ENCODE peak calls at places on chromosomes 11 and 22, in six cellular contexts. A, H, R, M, C and K are unnamed samples.

GRCh38 chr11:67276821-67277230 is 10.6 kb downstream of the GRK2 start:
- DNase-seq in C (no peak), R (no peak), A (peak; percentile 45), H (no peak), M (no peak), K (peak; percentile 71)

GRCh38 chr11:114160884-114161283 is 101.4 kb downstream of the ZBTB16 start:
- DNase-seq in H (no peak), R (no peak), M (no peak), C (no peak), A (no peak), K (no peak)

GRCh38 chr11:3095712-3096361 is 38.6 kb upstream of the CARS1 start:
- DNase-seq in C (no peak), H (no peak), M (no peak), R (peak; percentile 28), A (peak; percentile 91), K (no peak)

GRCh38 chr11:126997196-126997595 is 3.4 kb downstream of the KIRREL3 start:
- DNase-seq in H (no peak), R (no peak), A (peak; percentile 23), C (no peak), M (no peak), K (no peak)

GRCh38 chr11:596374-596773 is 19.4 kb downstream of the IRF7 start:
- DNase-seq in A (no peak), R (no peak), H (no peak), C (no peak), M (no peak), K (no peak)

GRCh38 chr11:35200811-35201341 is 61.9 kb downstream of the CD44 start:
- DNase-seq in R (no peak), A (no peak), H (no peak), C (no peak), M (no peak), K (no peak)

GRCh38 chr11:19777032-19777341 is 64.3 kb downstream of the NAV2 start:
- DNase-seq in M (no peak), H (peak; percentile 53), R (peak; percentile 38), A (no peak), C (no peak), K (no peak)

GRCh38 chr11:55970935-55971334 is 1.2 kb upstream of the OR10AG1 start:
- DNase-seq in A (no peak), M (no peak), R (no peak), C (no peak), H (no peak), K (no peak)

GRCh38 chr11:8318536-8318935 is 54.9 kb upstream of the LMO1 start:
- DNase-seq in A (no peak), M (no peak), H (peak; percentile 52), C (no peak), R (no peak), K (peak; percentile 37)

GRCh38 chr22:49667236-49667635 is 160.4 kb downstream of the BRD1 start:
- DNase-seq in H (no peak), R (no peak), A (no peak), M (no peak), C (no peak), K (no peak)

GRCh38 chr22:39577361-39577760 is 6.8 kb downstream of the CACNA1I start:
- DNase-seq in C (no peak), M (no peak), H (no peak), R (no peak), A (no peak), K (no peak)

GRCh38 chr22:24230911-24231656 is 13.8 kb downstream of the GGT5 start:
- DNase-seq in M (no peak), C (no peak), A (no peak), H (peak; percentile 75), R (no peak), K (peak; percentile 47)

GRCh38 chr22:40121463-40121862 is 56.3 kb upstream of the TNRC6B start:
- DNase-seq in H (no peak), M (no peak), A (no peak), C (no peak), R (no peak), K (no peak)

GRCh38 chr11:35367491-35367890 is 51.9 kb downstream of the SLC1A2 start:
- DNase-seq in C (no peak), H (no peak), M (no peak), A (peak; percentile 92), R (no peak), K (no peak)

GRCh38 chr11:70771099-70771885 is 373.0 kb downstream of the CTTN start:
- DNase-seq in M (no peak), R (no peak), C (no peak), A (no peak), H (no peak), K (no peak)

GRCh38 chr11:22491826-22492225 is 133.8 kb downstream of the FANCF start:
- DNase-seq in H (peak; percentile 11), R (no peak), C (no peak), M (no peak), A (peak; percentile 4), K (no peak)

GRCh38 chr11:94272738-94273313 is 31.6 kb upstream of the IZUMO1R start:
- DNase-seq in C (no peak), M (no peak), R (no peak), A (no peak), H (no peak), K (no peak)

GRCh38 chr11:64713781-64714363 is 9.1 kb downstream of the NRXN2 start:
- DNase-seq in C (no peak), M (no peak), A (no peak), R (no peak), H (no peak), K (no peak)

GRCh38 chr11:19673924-19674390 is 38.7 kb upstream of the NAV2 start:
- DNase-seq in H (peak; percentile 44), A (no peak), M (no peak), C (no peak), R (no peak), K (no peak)

GRCh38 chr11:83510530-83511449 is 224.6 kb upstream of the CCDC90B start:
- DNase-seq in C (no peak), M (no peak), H (no peak), A (no peak), R (no peak), K (no peak)

GRCh38 chr11:64745219-64745522 is 1.2 kb upstream of the RASGRP2 start:
- DNase-seq in C (no peak), H (no peak), M (no peak), R (no peak), A (no peak), K (no peak)

GRCh38 chr22:32050678-32051515 is 7.8 kb downstream of the SLC5A1 start:
- DNase-seq in H (peak; percentile 62), R (peak; percentile 40), A (peak; percentile 79), M (peak; percentile 20), C (peak; percentile 63), K (peak; percentile 30)

GRCh38 chr11:118524356-118524755 is 2.9 kb upstream of the TTC36 start:
- DNase-seq in H (no peak), C (no peak), A (no peak), R (no peak), M (no peak), K (no peak)

GRCh38 chr11:100151944-100152343 is 535.1 kb upstream of the ARHGAP42 start:
- DNase-seq in R (no peak), H (no peak), C (no peak), M (no peak), A (no peak), K (no peak)

GRCh38 chr22:16989915-16990314 is 18.1 kb downstream of the GAB4 start:
- DNase-seq in R (no peak), H (no peak), C (no peak), M (no peak), A (no peak), K (no peak)

GRCh38 chr22:16987822-16988221 is 20.2 kb downstream of the GAB4 start:
- DNase-seq in H (no peak), C (no peak), A (no peak), M (no peak), R (no peak), K (no peak)

DNA sequence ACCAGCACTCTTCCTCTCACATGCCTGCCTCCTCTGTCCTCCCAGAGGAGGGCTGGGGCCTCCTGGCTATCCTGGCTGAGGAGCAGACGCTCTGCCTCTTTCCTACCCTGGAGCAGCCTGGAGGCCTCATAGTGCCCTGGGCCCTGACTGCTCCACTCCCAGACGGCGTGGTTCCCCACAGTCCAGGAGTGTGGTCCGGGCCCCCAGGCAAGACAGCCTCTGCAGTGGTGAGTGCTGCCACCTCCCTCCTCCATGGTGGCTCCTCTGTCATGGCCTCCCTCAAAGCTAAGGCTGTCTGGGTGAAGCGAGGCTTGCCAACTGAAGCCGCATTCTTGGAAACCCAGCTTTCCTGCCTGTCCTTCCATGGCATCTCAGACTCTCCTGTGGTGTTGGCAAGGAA is 19.8 kb downstream of the GAB4 start:
- DNase-seq in H (no peak), R (no peak), A (no peak), C (no peak), M (no peak), K (no peak)
- TF ChIP-seq BHLHE40 in H (no peak), R (no peak), A (no peak), C (no peak), M (no peak), K (no peak)

GRCh38 chr22:18996376-18996900 is 60.3 kb upstream of the PRODH start:
- DNase-seq in A (no peak), C (no peak), R (no peak), M (no peak), H (no peak), K (no peak)

GRCh38 chr22:18998998-18999397 is 62.9 kb upstream of the PRODH start:
- DNase-seq in H (peak; percentile 40), R (no peak), A (no peak), C (no peak), M (no peak), K (peak; percentile 94)

GRCh38 chr22:18999416-18999815 is 63.3 kb upstream of the PRODH start:
- DNase-seq in A (no peak), C (no peak), M (no peak), R (no peak), H (no peak), K (no peak)

GRCh38 chr22:18997925-18998315 is 61.8 kb upstream of the PRODH start:
- DNase-seq in H (no peak), A (no peak), R (no peak), C (no peak), M (no peak), K (no peak)

DNA sequence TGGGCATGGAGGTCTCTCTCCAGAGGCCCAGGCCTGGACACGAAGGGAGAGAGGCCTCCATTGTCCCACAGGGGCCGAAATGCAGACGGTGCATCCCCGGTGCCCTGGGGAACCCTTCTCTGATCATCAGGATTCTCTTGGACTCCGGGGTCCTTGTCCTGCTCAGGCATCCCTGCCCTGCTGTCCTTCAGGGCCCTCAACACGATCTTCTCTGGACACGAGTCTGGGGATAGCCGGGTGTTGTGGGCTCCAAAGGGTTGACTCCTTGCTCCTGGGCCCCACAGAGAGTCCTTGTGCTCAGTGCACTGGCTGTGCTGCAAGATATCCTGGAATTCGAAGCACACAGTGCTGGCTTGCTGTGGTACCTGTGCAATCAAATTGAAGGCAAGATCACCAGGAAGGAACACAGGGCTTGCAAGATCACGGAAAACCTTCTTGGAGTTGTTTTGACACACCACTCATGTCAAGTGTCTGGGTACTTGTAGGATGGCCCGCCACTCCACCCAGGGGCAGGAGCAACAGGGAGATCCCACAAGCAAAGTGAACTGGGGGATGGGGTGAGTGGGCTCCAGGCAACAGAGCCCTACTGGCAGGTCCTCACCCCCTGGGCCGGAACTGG is 61.3 kb upstream of the PRODH start:
- DNase-seq in M (no peak), R (no peak), H (no peak), A (no peak), C (no peak), K (no peak)
- TF ChIP-seq BHLHE40 in M (no peak), R (no peak), H (no peak), A (no peak), C (no peak), K (no peak)

GRCh38 chr11:68855205-68855978 is 13.7 kb upstream of the CPT1A start:
- DNase-seq in H (peak; percentile 41), R (no peak), A (peak; percentile 55), M (no peak), C (no peak), K (no peak)
- TF ChIP-seq BHLHE40 in H (no peak), R (no peak), A (no peak), M (no peak), C (no peak), K (no peak)

GRCh38 chr11:121152764-121153163 is 51.7 kb downstream of the TECTA start:
- DNase-seq in A (no peak), R (no peak), M (no peak), C (no peak), H (no peak), K (no peak)
- TF ChIP-seq BHLHE40 in A (no peak), R (no peak), M (no peak), C (no peak), H (no peak), K (no peak)